ENCODE peak calls at places on chromosomes 1 and 21, in seven cellular contexts. J is MCF 10A, H is RWPE1, Q is WTC11, L is lung, B is nephron progenitor cell, E is Calu3. Z is an unnamed sample.

GRCh38 chr1:171769171-171769570 is 12.3 kb upstream of the METTL13 start:
- DNase-seq in J (no peak), H (no peak), Q (no peak), L (no peak), B (no peak), E (no peak), Z (no peak)

GRCh38 chr1:31626451-31627202 is 9.1 kb downstream of the HCRTR1 start:
- DNase-seq in J (no peak), H (no peak), Q (no peak), L (no peak), B (peak), E (no peak), Z (no peak)

GRCh38 chr21:35909456-35910178 is 150.7 kb downstream of the SETD4 start:
- DNase-seq in J (no peak), H (no peak), Q (no peak), L (no peak), B (no peak), E (no peak), Z (no peak)

GRCh38 chr1:41401899-41402298 is 40.7 kb downstream of the FOXO6 start:
- DNase-seq in J (no peak), H (no peak), Q (no peak), L (no peak), B (no peak), E (no peak), Z (no peak)

GRCh38 chr1:204591473-204592090 is 75.4 kb downstream of the MDM4 start:
- DNase-seq in J (peak), H (peak), Q (no peak), L (no peak), B (no peak), E (peak), Z (no peak)

GRCh38 chr1:111604931-111605330 is 14.7 kb upstream of the RAP1A start:
- DNase-seq in J (peak), H (peak), Q (no peak), L (no peak), B (no peak), E (no peak), Z (no peak)

GRCh38 chr1:188769936-188770335 is 1707.7 kb downstream of the BRINP3 start:
- DNase-seq in J (no peak), H (no peak), Q (no peak), L (no peak), B (no peak), E (no peak), Z (no peak)

GRCh38 chr1:3397311-3397710 is 57.2 kb upstream of the ARHGEF16 start:
- DNase-seq in J (no peak), H (no peak), Q (no peak), L (no peak), B (no peak), E (no peak), Z (no peak)

GRCh38 chr21:42535602-42536171 is 22.0 kb downstream of the SLC37A1 start:
- DNase-seq in J (peak), H (no peak), Q (no peak), L (no peak), B (no peak), E (no peak), Z (peak)

GRCh38 chr1:224212618-224213037 is 29.6 kb downstream of the DEGS1 start:
- DNase-seq in J (no peak), H (no peak), Q (no peak), L (no peak), B (no peak), E (no peak), Z (no peak)

GRCh38 chr1:110687244-110687643 is 12.5 kb upstream of the KCNA3 start:
- DNase-seq in J (no peak), H (no peak), Q (no peak), L (no peak), B (no peak), E (no peak), Z (no peak)

GRCh38 chr1:206469411-206469932 is 804 bp upstream of the IKBKE start:
- DNase-seq in J (peak), H (peak), Q (no peak), L (no peak), B (no peak), E (peak), Z (peak)

GRCh38 chr21:25908495-25908894 is 173.7 kb downstream of the GABPA start:
- DNase-seq in J (no peak), H (no peak), Q (no peak), L (no peak), B (no peak), E (no peak), Z (no peak)

GRCh38 chr21:45451771-45452182 is 46.8 kb downstream of the COL18A1 start:
- DNase-seq in J (no peak), H (no peak), Q (no peak), L (no peak), B (no peak), E (no peak), Z (no peak)

GRCh38 chr1:65235867-65236805 is 73.2 kb upstream of the DNAJC6 start:
- DNase-seq in J (peak), H (no peak), Q (no peak), L (no peak), B (no peak), E (no peak), Z (no peak)

GRCh38 chr21:42438316-42439205 is 34.9 kb downstream of the UBASH3A start:
- DNase-seq in J (no peak), H (no peak), Q (no peak), L (no peak), B (no peak), E (no peak), Z (no peak)

GRCh38 chr1:216686860-216687545 is 36.2 kb downstream of the ESRRG start:
- DNase-seq in J (peak), H (no peak), Q (peak), L (no peak), B (no peak), E (no peak), Z (no peak)

GRCh38 chr1:46205141-46205540 is 2.0 kb downstream of the LURAP1 start:
- DNase-seq in J (no peak), H (no peak), Q (no peak), L (no peak), B (no peak), E (no peak), Z (no peak)

GRCh38 chr1:46562498-46562897 is 11.1 kb upstream of the KNCN start:
- DNase-seq in J (no peak), H (no peak), Q (no peak), L (no peak), B (no peak), E (no peak), Z (no peak)

GRCh38 chr1:173867141-173867752 is 542 bp downstream of the GAS5 start:
- DNase-seq in J (no peak), H (no peak), Q (peak), L (no peak), B (no peak), E (peak), Z (no peak)

GRCh38 chr1:87330201-87330953 is 1.7 kb downstream of the LMO4 start:
- DNase-seq in J (peak), H (peak), Q (peak), L (peak), B (peak), E (no peak), Z (peak)

GRCh38 chr21:46128983-46129571 is 26.3 kb downstream of the FTCD start:
- DNase-seq in J (no peak), H (no peak), Q (no peak), L (no peak), B (no peak), E (no peak), Z (no peak)

GRCh38 chr1:162676087-162676486 is 43.8 kb downstream of the DDR2 start:
- DNase-seq in J (peak), H (no peak), Q (no peak), L (no peak), B (no peak), E (no peak), Z (no peak)

GRCh38 chr1:25616932-25617625 is 488 bp downstream of the MAN1C1 start:
- DNase-seq in J (no peak), H (no peak), Q (peak), L (no peak), B (peak), E (no peak), Z (no peak)

GRCh38 chr1:8239039-8239305 is 78.9 kb upstream of the SLC45A1 start:
- DNase-seq in J (peak), H (no peak), Q (no peak), L (peak), B (no peak), E (peak), Z (no peak)

GRCh38 chr1:224851850-224852261 is 77.6 kb upstream of the DNAH14 start:
- DNase-seq in J (no peak), H (no peak), Q (peak), L (no peak), B (no peak), E (no peak), Z (no peak)

GRCh38 chr1:232529747-232530146 is 100.2 kb downstream of the SIPA1L2 start:
- DNase-seq in J (peak), H (peak), Q (no peak), L (no peak), B (no peak), E (no peak), Z (no peak)
- TF ChIP-seq CTCF in J (peak), H (no peak), Q (no peak), L (no peak), B (no peak), E (no peak), Z (no peak)

DNA sequence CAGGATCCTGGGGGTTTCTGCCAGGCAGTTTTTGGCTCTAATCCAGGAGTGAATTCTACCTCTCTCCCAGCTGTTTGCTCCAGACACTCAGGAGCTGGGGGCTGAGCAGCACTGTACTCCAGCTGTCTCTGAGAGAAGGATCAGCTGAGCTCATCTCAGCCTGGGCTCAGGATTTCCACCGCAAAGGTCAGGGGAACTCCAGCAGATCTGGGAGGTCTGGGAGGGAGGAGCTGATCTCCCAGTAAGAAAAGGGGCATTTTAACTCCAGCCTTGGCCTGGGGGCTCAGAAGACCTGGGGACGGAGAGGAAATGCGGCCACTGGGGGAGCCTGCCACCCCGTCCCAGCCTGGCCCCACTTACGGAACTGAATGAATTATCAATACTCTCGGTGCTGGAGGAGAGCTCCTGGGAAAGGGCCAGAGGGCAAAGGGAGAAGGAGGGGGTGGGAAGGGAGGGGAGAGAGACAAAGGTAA is 17.3 kb downstream of the PI4KB start:
- DNase-seq in J (no peak), H (no peak), Q (peak), L (no peak), B (no peak), E (no peak), Z (no peak)
- TF ChIP-seq CTCF in J (no peak), H (no peak), Q (no peak), L (no peak), B (no peak), E (no peak), Z (no peak)

GRCh38 chr1:203450541-203451149 is 25.0 kb upstream of the PRELP start:
- DNase-seq in J (no peak), H (no peak), Q (peak), L (no peak), B (no peak), E (no peak), Z (no peak)
- TF ChIP-seq CTCF in J (no peak), H (no peak), Q (no peak), L (no peak), B (no peak), E (no peak), Z (no peak)

GRCh38 chr1:168452329-168452728 is 91.5 kb downstream of the XCL2 start:
- DNase-seq in J (no peak), H (no peak), Q (no peak), L (no peak), B (no peak), E (no peak), Z (no peak)
- TF ChIP-seq CTCF in J (peak), H (no peak), Q (peak), L (no peak), B (no peak), E (no peak), Z (peak)

GRCh38 chr1:183234660-183235476 is 48.8 kb downstream of the LAMC2 start:
- DNase-seq in J (peak), H (peak), Q (peak), L (peak), B (peak), E (peak), Z (no peak)
- TF ChIP-seq CTCF in J (peak), H (peak), Q (peak), L (peak), B (peak), E (peak), Z (no peak)

GRCh38 chr1:248686815-248687214 is 15.8 kb downstream of the OR14I1 start:
- DNase-seq in J (peak), H (no peak), Q (no peak), L (no peak), B (no peak), E (peak), Z (peak)
- TF ChIP-seq CTCF in J (peak), H (no peak), Q (no peak), L (no peak), B (no peak), E (no peak), Z (peak)

GRCh38 chr21:37587635-37588177 is 221.1 kb downstream of the DYRK1A start:
- DNase-seq in J (no peak), H (no peak), Q (no peak), L (no peak), B (no peak), E (no peak), Z (no peak)
- TF ChIP-seq CTCF in J (no peak), H (no peak), Q (no peak), L (no peak), B (no peak), E (no peak), Z (no peak)

DNA sequence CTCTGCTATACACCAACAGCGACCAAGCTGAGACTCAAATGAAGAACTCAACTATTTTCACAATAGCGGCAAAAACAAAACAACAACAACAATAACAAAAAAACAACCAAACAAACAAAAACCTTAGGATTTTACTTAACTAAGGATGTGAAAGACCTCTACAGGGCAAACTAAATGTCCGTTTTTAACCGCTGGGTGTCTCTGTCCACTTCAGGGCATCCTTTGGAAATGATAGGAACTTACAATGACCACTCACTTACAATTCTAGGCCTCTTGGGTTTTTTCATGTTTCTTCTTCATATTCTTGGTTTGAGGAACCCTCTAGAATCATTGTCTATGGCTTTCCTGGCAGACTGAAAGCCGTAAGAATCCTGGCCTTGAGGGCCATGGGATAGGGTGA is 134.0 kb upstream of the FAM78B start:
- DNase-seq in J (no peak), H (no peak), Q (no peak), L (no peak), B (no peak), E (no peak), Z (no peak)
- TF ChIP-seq CTCF in J (peak), H (no peak), Q (no peak), L (no peak), B (no peak), E (no peak), Z (no peak)